ENCODE peak calls at places on chromosomes 3 and 15, in eight cellular contexts. B is WTC11; N is heart right ventricle; R is amygdala; Q is HL-60; S is left ventricle myocardium inferior; O is GM18507; I is activated CD8-positive, alpha-beta memory T cell treated with anti-CD3 and anti-CD28 coated beads for 48 hours. U is an unnamed sample.

GRCh38 chr3:124246366-124246765 is 254.4 kb upstream of the ROPN1 start:
- DNase-seq in B (no peak), N (no peak), R (no peak), Q (no peak), S (no peak), O (no peak), I (no peak), U (no peak)

GRCh38 chr15:64739216-64739976 is 36.0 kb downstream of the RBPMS2 start:
- DNase-seq in B (no peak), N (no peak), R (no peak), Q (no peak), S (no peak), O (no peak), I (no peak), U (no peak)

GRCh38 chr3:43161684-43162512 is 56.0 kb upstream of the POMGNT2 start:
- DNase-seq in B (peak), N (no peak), R (no peak), Q (no peak), S (no peak), O (no peak), I (no peak), U (no peak)

GRCh38 chr3:195385526-195385925 is 57.3 kb downstream of the ACAP2 start:
- DNase-seq in B (no peak), N (no peak), R (no peak), Q (no peak), S (no peak), O (no peak), I (no peak), U (no peak)

GRCh38 chr15:74786659-74787165 is 4.8 kb downstream of the CSK start:
- DNase-seq in B (no peak), N (peak), R (no peak), Q (no peak), S (peak), O (no peak), I (no peak), U (no peak)

GRCh38 chr15:50145451-50145872 is 26.4 kb upstream of the ATP8B4 start:
- DNase-seq in B (no peak), N (no peak), R (no peak), Q (no peak), S (no peak), O (no peak), I (no peak), U (no peak)

GRCh38 chr3:69770219-69770618 is 31.0 kb downstream of the MITF start:
- DNase-seq in B (no peak), N (no peak), R (no peak), Q (no peak), S (no peak), O (no peak), I (no peak), U (no peak)

GRCh38 chr15:48285329-48286214 is 45.7 kb upstream of the DUT start:
- DNase-seq in B (peak), N (peak), R (peak), Q (peak), S (no peak), O (peak), I (no peak), U (no peak)

GRCh38 chr15:81292516-81293001 is 31.4 kb downstream of the STARD5 start:
- DNase-seq in B (no peak), N (no peak), R (no peak), Q (no peak), S (no peak), O (peak), I (no peak), U (no peak)

GRCh38 chr3:78026429-78026828 is 986.5 kb downstream of the ROBO2 start:
- DNase-seq in B (no peak), N (no peak), R (no peak), Q (no peak), S (no peak), O (no peak), I (no peak), U (no peak)

GRCh38 chr15:101250931-101251829 is 668 bp downstream of the CHSY1 start:
- DNase-seq in B (peak), N (no peak), R (no peak), Q (no peak), S (no peak), O (no peak), I (no peak), U (no peak)

GRCh38 chr3:129314757-129315385 is 36.2 kb downstream of the HMCES start:
- DNase-seq in B (peak), N (peak), R (peak), Q (peak), S (peak), O (no peak), I (no peak), U (no peak)

GRCh38 chr3:101124125-101124524 is 130.9 kb upstream of the ABI3BP start:
- DNase-seq in B (no peak), N (no peak), R (no peak), Q (no peak), S (no peak), O (no peak), I (no peak), U (no peak)

GRCh38 chr15:57418640-57419039 is 42.3 kb downstream of the CGNL1 start:
- DNase-seq in B (no peak), N (no peak), R (no peak), Q (no peak), S (no peak), O (no peak), I (no peak), U (no peak)

U was measured in SIG-M5.